ENCODE peak calls at places on chromosomes 3 and 15, in nine cellular contexts. T is fibroblast of the aortic adventitia, U is dorsolateral prefrontal cortex, L is Peyer's patch, M is adrenal gland, Z is OCI-LY7, J is sigmoid colon, S is HepG2, Y is keratinocyte. W is an unnamed sample.
A peak's percentile ranks its signal among the peaks of the same experiment; 100 is the strongest.

GRCh38 chr3:72120806-72121778 is 336.1 kb upstream of the PROK2 start:
- DNase-seq in L (no peak), Y (no peak), S (no peak), Z (no peak), J (no peak), M (no peak), U (no peak), T (no peak), W (no peak)

GRCh38 chr3:53688989-53689388 is 157.2 kb downstream of the CHDH start:
- DNase-seq in T (no peak), Z (no peak), S (no peak), L (no peak), Y (no peak), M (no peak), J (no peak), U (no peak), W (no peak)

GRCh38 chr3:58824285-58824684 is 157.7 kb upstream of the FAM3D start:
- DNase-seq in Z (peak; percentile 18), U (peak; percentile 80), M (peak; percentile 54), J (no peak), L (peak; percentile 72), T (peak; percentile 79), S (peak; percentile 30), Y (no peak), W (peak; percentile 67)

GRCh38 chr15:72135719-72136118 is 17.5 kb downstream of the SENP8 start:
- DNase-seq in J (no peak), L (no peak), S (no peak), T (no peak), Y (no peak), Z (no peak), M (no peak), U (no peak), W (no peak)

GRCh38 chr15:88234711-88235110 is 21.8 kb downstream of the NTRK3 start:
- DNase-seq in Z (no peak), L (no peak), M (no peak), J (no peak), U (no peak), Y (no peak), S (no peak), T (no peak), W (no peak)

GRCh38 chr3:57097536-57097935 is 37.1 kb downstream of the SPATA12 start:
- DNase-seq in L (no peak), J (no peak), S (no peak), Z (no peak), T (no peak), U (no peak), M (no peak), Y (no peak), W (no peak)

GRCh38 chr3:113304856-113305540 is 93.6 kb downstream of the BOC start:
- DNase-seq in J (no peak), Y (no peak), Z (no peak), T (no peak), L (no peak), U (no peak), M (no peak), S (no peak), W (no peak)

GRCh38 chr15:97483232-97483631 is 477.3 kb upstream of the ARRDC4 start:
- DNase-seq in T (no peak), U (no peak), Z (no peak), J (no peak), Y (no peak), S (no peak), M (no peak), L (no peak), W (no peak)

GRCh38 chr3:42539871-42540714 is 37.6 kb downstream of the VIPR1 start:
- DNase-seq in M (peak; percentile 58), T (peak; percentile 31), Z (peak; percentile 65), J (peak; percentile 61), U (no peak), L (peak; percentile 78), Y (peak; percentile 35), S (peak; percentile 54), W (peak; percentile 75)

GRCh38 chr15:78752492-78753358 is 58.5 kb downstream of the ADAMTS7 start:
- DNase-seq in J (peak; percentile 52), M (no peak), L (peak; percentile 18), S (no peak), Z (no peak), U (no peak), Y (no peak), T (no peak), W (peak; percentile 14)

GRCh38 chr3:49867871-49868321 is 1.8 kb downstream of the CAMKV start:
- DNase-seq in M (peak; percentile 24), S (peak; percentile 27), J (no peak), Y (no peak), U (no peak), Z (peak; percentile 30), T (peak; percentile 54), L (no peak), W (no peak)

GRCh38 chr3:158330820-158331219 is 220.9 kb downstream of the RSRC1 start:
- DNase-seq in L (no peak), S (no peak), U (no peak), Z (no peak), J (no peak), T (peak; percentile 5), M (no peak), Y (no peak), W (no peak)

GRCh38 chr15:69513986-69514385 is 61.4 kb downstream of the RPLP1 start:
- DNase-seq in Y (no peak), J (no peak), L (no peak), Z (no peak), U (no peak), M (no peak), S (no peak), T (no peak), W (no peak)

GRCh38 chr3:33277193-33277882 is at the start of gene FBXL2:
- DNase-seq in L (peak; percentile 49), M (peak; percentile 71), S (peak; percentile 75), T (peak; percentile 54), J (peak; percentile 72), Z (peak; percentile 63), Y (peak; percentile 21), U (peak; percentile 77), W (peak; percentile 42)

GRCh38 chr3:46994801-46995731 is 15.6 kb downstream of the NBEAL2 start:
- DNase-seq in U (no peak), T (no peak), Z (no peak), S (no peak), L (peak; percentile 39), J (no peak), Y (no peak), M (no peak), W (peak; percentile 17)

GRCh38 chr15:101684384-101684783 is 32.2 kb upstream of the TM2D3 start:
- DNase-seq in U (no peak), J (no peak), Y (peak; percentile 76), L (no peak), M (no peak), T (peak; percentile 79), S (no peak), Z (no peak), W (no peak)

GRCh38 chr15:44264148-44264547 is 24.4 kb upstream of the GOLM2 start:
- DNase-seq in S (no peak), M (peak; percentile 4), J (no peak), Y (no peak), T (no peak), U (no peak), Z (no peak), L (no peak), W (no peak)

GRCh38 chr15:73017987-73018386 is 34.3 kb upstream of the NEO1 start:
- DNase-seq in U (no peak), J (no peak), S (no peak), Y (no peak), L (no peak), T (no peak), M (no peak), Z (no peak), W (no peak)

GRCh38 chr15:48096813-48097212 is 24.0 kb upstream of the SLC24A5 start:
- DNase-seq in Z (no peak), S (no peak), J (no peak), U (peak; percentile 40), M (no peak), T (peak; percentile 72), Y (peak; percentile 57), L (no peak), W (no peak)

GRCh38 chr3:184618793-184619192 is 57.2 kb downstream of the EPHB3 start:
- DNase-seq in J (no peak), Z (no peak), T (no peak), L (no peak), U (no peak), Y (no peak), S (no peak), M (no peak), W (no peak)

GRCh38 chr3:124535306-124535705 is 194.9 kb upstream of the UMPS start:
- DNase-seq in M (no peak), T (no peak), U (no peak), Y (no peak), S (no peak), L (no peak), J (no peak), Z (no peak), W (no peak)

GRCh38 chr3:30440147-30440604 is 166.2 kb upstream of the TGFBR2 start:
- DNase-seq in J (no peak), S (peak; percentile 58), T (peak; percentile 84), U (no peak), L (no peak), Y (no peak), M (no peak), Z (no peak), W (no peak)

DNA sequence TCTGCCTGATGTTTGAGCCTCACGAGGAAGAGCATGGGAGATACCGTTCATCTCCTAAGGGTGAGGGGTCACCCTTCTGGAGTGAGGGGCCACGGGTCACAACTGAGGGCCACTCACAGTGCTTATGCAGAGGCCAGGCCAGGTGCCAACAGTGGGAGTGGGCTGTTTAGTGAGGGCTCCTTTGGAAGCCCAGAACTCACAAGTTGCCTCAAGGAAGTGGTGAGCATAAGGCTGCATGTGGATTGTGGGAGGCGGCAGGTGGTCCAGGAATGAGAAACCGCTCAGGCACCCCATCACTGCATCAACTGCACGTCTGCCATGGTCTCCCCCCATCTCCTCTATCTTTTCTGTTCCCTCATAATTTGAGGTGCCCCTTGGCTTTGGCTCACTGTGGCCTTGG is 26.5 kb downstream of the SPSB4 start:
- DNase-seq in U (no peak), J (peak; percentile 61), Y (no peak), M (no peak), S (no peak), Z (no peak), T (no peak), L (no peak), W (no peak)
- H3K4me3 ChIP-seq in U (no peak overlapping the region), J (peak overlapping the region; percentile 23), Y (no peak overlapping the region), M (no peak overlapping the region), S (no peak overlapping the region), Z (no peak overlapping the region), T (no peak overlapping the region), L (no peak overlapping the region), W (no peak overlapping the region)

GRCh38 chr3:138688871-138689299 is 80.3 kb downstream of the FAIM start:
- DNase-seq in L (no peak), J (no peak), M (no peak), Z (peak; percentile 5), U (no peak), T (no peak), S (peak; percentile 64), Y (no peak), W (no peak)
- TF ChIP-seq CTCF in L (no peak), J (no peak), M (no peak), Z (no peak), U (no peak), T (no peak), S (peak; percentile 71), Y (no peak), W (no peak)

GRCh38 chr3:78872195-78872594 is 895.6 kb downstream of the ROBO1 start:
- DNase-seq in M (peak; percentile 64), T (no peak), S (peak; percentile 89), L (no peak), J (no peak), Y (no peak), Z (no peak), U (no peak), W (no peak)
- H3K4me3 ChIP-seq in M (no peak overlapping the region), T (no peak overlapping the region), S (peak overlapping the region; percentile 32), L (no peak overlapping the region), J (no peak overlapping the region), Y (no peak overlapping the region), Z (no peak overlapping the region), U (no peak overlapping the region), W (no peak overlapping the region)

GRCh38 chr3:13073042-13073906 is at the start of gene IQSEC1:
- DNase-seq in Z (peak; percentile 93), J (no peak), Y (no peak), S (no peak), L (peak; percentile 63), T (no peak), M (peak; percentile 59), U (peak; percentile 90), W (peak; percentile 55)
- TF ChIP-seq CTCF in Z (peak; percentile 38), J (no peak), Y (no peak), S (no peak), L (no peak), T (no peak), M (no peak), U (no peak), W (no peak)